ENCODE peak calls at places on chromosomes 4 and X, in ten cellular contexts. W is pancreas, T is astrocyte, P is H9, G is breast epithelium, S is heart left ventricle, V is keratinocyte, Y is GM12878, H is A549, J is PC-9. B is an unnamed sample. For H3K4me1, the result is how much of the 10 kb centered on the place peaks cover.

GRCh38 chrX:6026484-6026883 is 202.2 kb downstream of the NLGN4X start:
- DNase-seq in W (no peak), T (no peak), P (no peak), G (no peak), S (no peak), V (no peak), Y (no peak), H (no peak), J (no peak), B (no peak)

GRCh38 chrX:45172890-45173289 is 27.8 kb downstream of the DIPK2B start:
- DNase-seq in W (no peak), T (peak), P (no peak), G (no peak), S (no peak), V (peak), Y (no peak), H (peak), J (no peak), B (no peak)

GRCh38 chr4:111283066-111283677 is 660.3 kb upstream of the PITX2 start:
- DNase-seq in W (peak), T (peak), P (peak), G (peak), S (peak), V (no peak), Y (no peak), H (peak), J (peak), B (peak)

GRCh38 chr4:109184421-109184956 is 118.0 kb downstream of the COL25A1 start:
- DNase-seq in W (no peak), T (peak), P (no peak), G (peak), S (peak), V (no peak), Y (no peak), H (no peak), J (no peak), B (peak)

GRCh38 chr4:51942108-51942832 is 77.9 kb downstream of the LRRC66 start:
- DNase-seq in W (no peak), T (peak), P (no peak), G (no peak), S (no peak), V (no peak), Y (no peak), H (no peak), J (peak), B (no peak)

GRCh38 chrX:10159069-10159468 is 2.3 kb downstream of the CLCN4 start:
- DNase-seq in W (no peak), T (no peak), P (no peak), G (no peak), S (no peak), V (no peak), Y (no peak), H (no peak), J (no peak), B (no peak)

GRCh38 chrX:39972340-39972739 is 125.4 kb downstream of the BCOR start:
- DNase-seq in W (no peak), T (peak), P (no peak), G (no peak), S (no peak), V (no peak), Y (no peak), H (no peak), J (no peak), B (no peak)

GRCh38 chr4:45186249-45186648 is 459.9 kb upstream of the GNPDA2 start:
- DNase-seq in W (no peak), T (no peak), P (no peak), G (no peak), S (no peak), V (no peak), Y (no peak), H (no peak), J (no peak), B (no peak)

GRCh38 chr4:163343604-163344146 is at the start of gene NPY5R:
- DNase-seq in W (peak), T (no peak), P (peak), G (no peak), S (no peak), V (no peak), Y (no peak), H (no peak), J (no peak), B (peak)

GRCh38 chr4:149845643-149846208 is 30.1 kb upstream of the IQCM start:
- DNase-seq in W (no peak), T (no peak), P (no peak), G (no peak), S (no peak), V (no peak), Y (no peak), H (no peak), J (no peak), B (no peak)

GRCh38 chrX:46922601-46923000 is 10.4 kb downstream of the JADE3 start:
- DNase-seq in W (no peak), T (no peak), P (no peak), G (no peak), S (no peak), V (no peak), Y (no peak), H (no peak), J (no peak), B (no peak)

GRCh38 chrX:14533867-14534266 is 4.5 kb downstream of the GLRA2 start:
- DNase-seq in W (no peak), T (no peak), P (no peak), G (no peak), S (no peak), V (no peak), Y (no peak), H (no peak), J (no peak), B (no peak)

GRCh38 chrX:14529288-14529989 is at the start of gene GLRA2:
- DNase-seq in W (no peak), T (no peak), P (peak), G (no peak), S (peak), V (no peak), Y (no peak), H (peak), J (no peak), B (no peak)

DNA sequence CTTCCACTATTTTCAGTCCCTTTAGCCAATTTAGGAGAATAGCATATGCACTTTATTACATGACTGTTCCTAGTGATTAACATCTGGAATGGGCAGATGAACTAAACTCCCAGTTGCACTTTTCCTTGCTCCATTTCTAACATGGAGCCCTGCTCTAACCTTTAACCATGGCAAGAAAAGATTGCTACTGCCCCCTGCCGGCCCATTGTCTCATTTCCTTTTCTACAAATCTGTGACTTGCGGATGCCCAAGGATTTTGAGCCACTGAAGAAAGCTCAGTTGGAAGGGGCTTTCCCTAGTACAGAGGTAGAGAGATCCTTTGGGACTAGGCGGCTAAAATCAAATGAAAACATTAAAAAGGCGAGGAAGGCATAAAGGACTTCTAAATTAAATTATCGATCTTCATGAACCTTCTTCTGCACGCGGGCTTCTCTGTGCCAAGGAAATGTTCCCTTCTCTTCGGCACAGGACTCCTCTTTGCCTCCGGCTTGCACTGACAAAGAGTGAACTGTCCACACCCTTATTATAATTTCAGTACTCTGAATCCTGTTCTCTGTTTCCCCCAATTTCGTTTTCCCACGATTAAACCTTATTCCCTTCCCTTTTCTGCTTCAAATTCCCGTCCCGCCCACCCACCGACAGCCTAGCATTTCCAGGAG is 578 bp upstream of the GLRA2 start:
- DNase-seq in W (no peak), T (no peak), P (peak), G (peak), S (peak), V (peak), Y (peak), H (peak), J (peak), B (peak)
- TF ChIP-seq CTCF in W (no peak), T (peak), P (peak), G (peak), S (peak), V (peak), Y (peak), H (peak), J (peak), B (peak)

GRCh38 chr4:89746377-89746776 is 90.6 kb downstream of the SNCA start:
- DNase-seq in W (no peak), T (no peak), P (no peak), G (no peak), S (no peak), V (no peak), Y (no peak), H (no peak), J (no peak), B (no peak)
- H3K4me1 ChIP-seq in W (under half), T (under half), P (under half), G (under half), S (under half), V (under half), Y (under half), H (under half), J (under half), B (under half)

DNA sequence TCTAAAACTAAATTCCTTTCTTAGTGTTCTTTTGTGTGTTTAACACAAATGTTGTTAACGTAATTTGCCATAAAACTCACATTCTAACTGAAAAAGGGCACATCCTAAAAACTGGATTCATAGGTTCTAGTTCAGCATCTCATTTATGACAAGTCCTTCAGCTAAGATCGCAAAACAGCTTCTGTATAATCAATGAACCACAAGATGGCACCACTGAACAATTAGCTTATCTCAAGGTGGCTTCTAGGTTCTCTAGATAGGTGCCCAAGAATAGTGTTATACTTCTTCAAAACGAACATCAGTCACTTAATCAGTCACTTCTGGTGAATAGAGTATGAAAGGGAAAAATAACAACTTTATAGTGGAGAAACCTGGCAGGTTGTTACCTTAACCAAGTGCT is 54.3 kb downstream of the NRK start:
- DNase-seq in W (no peak), T (no peak), P (no peak), G (no peak), S (no peak), V (no peak), Y (no peak), H (peak), J (no peak), B (no peak)
- TF ChIP-seq CTCF in W (no peak), T (no peak), P (peak), G (no peak), S (no peak), V (peak), Y (peak), H (peak), J (peak), B (peak)

DNA sequence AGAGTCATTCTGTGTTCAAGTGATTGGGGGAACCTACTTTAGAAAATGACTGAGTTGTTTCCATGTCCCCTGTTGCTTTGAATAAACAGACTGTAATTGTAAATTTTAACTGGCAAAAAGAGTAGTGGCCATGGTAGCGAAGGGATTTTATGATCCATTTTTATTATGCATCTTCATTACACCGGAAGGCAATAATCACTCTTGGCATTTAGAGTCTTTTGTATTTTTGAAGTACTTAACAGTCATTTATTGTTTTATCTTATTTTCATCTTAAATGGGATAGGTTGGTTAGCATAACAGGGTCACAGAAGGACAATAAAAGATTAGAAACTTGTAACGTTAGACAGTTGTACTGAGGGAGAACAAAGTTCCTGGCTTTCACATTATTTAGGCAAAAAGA is 11.0 kb upstream of the OTC start:
- DNase-seq in W (no peak), T (no peak), P (no peak), G (no peak), S (no peak), V (no peak), Y (no peak), H (no peak), J (no peak), B (no peak)
- H3K4me1 ChIP-seq in W (under half), T (under half), P (under half), G (under half), S (under half), V (under half), Y (under half), H (under half), J (under half), B (under half)

DNA sequence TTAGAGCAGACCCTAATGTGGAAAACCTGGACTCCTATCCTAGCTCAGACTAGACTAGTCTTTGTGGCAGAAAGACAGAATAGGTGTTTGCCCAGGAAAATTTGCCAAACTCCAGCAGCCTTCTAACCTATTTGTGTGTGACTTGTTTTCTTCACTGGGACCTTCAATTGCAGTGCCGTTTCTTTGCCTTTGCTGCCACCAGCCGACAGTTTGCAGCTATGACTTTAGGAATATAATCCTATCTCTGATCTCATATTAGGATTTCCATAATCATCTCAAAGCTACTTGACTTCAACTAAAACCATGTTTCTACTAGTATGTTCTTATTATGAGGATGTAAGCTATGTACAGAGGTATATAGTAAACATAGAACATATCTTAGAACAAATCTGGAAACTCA is 60.2 kb upstream of the PGAM4 start:
- DNase-seq in W (no peak), T (peak), P (no peak), G (no peak), S (peak), V (no peak), Y (no peak), H (peak), J (peak), B (no peak)
- TF ChIP-seq CTCF in W (peak), T (peak), P (peak), G (peak), S (peak), V (peak), Y (peak), H (peak), J (peak), B (peak)

GRCh38 chr4:145886871-145887240 is 51.8 kb downstream of the ZNF827 start:
- DNase-seq in W (no peak), T (no peak), P (no peak), G (no peak), S (no peak), V (no peak), Y (no peak), H (no peak), J (no peak), B (no peak)

GRCh38 chr4:145890689-145891088 is 47.9 kb downstream of the ZNF827 start:
- DNase-seq in W (no peak), T (no peak), P (no peak), G (no peak), S (no peak), V (no peak), Y (no peak), H (no peak), J (no peak), B (no peak)

GRCh38 chr4:145885666-145886065 is 53.0 kb downstream of the ZNF827 start:
- DNase-seq in W (no peak), T (no peak), P (no peak), G (no peak), S (no peak), V (no peak), Y (no peak), H (no peak), J (no peak), B (no peak)

GRCh38 chr4:145887241-145887964 is 51.2 kb downstream of the ZNF827 start:
- DNase-seq in W (no peak), T (peak), P (no peak), G (no peak), S (peak), V (no peak), Y (no peak), H (no peak), J (no peak), B (peak)

GRCh38 chr4:145888393-145888792 is 50.2 kb downstream of the ZNF827 start:
- DNase-seq in W (no peak), T (no peak), P (no peak), G (no peak), S (no peak), V (no peak), Y (no peak), H (no peak), J (no peak), B (no peak)
- H3K4me1 ChIP-seq in W (under half), T (under half), P (under half), G (under half), S (under half), V (under half), Y (under half), H (under half), J (under half), B (under half)

B was measured in psoas muscle.